ENCODE peak calls at places on chromosomes 13 and 19, in eight cellular contexts. One of them, this sample, is unnamed.
A peak's percentile ranks its signal among the peaks of the same experiment; 100 is the strongest.

GRCh38 chr19:812819-813358 is 8.9 kb downstream of the PLPPR3 start:
- DNase-seq in stimulated activated CD4-positive, alpha-beta T cell treated with anti-CD3 and anti-CD28 coated beads, Interleukin-1b, Interleukin-23, amount 100 ng/mL, for 48 hours: no peak
- DNase-seq in mucosa of gallbladder: no peak
- DNase-seq in activated CD4-positive, alpha-beta T cell treated with anti-CD3 and anti-CD28 coated beads for 36 hours: no peak
- DNase-seq in RPMI7951: no peak
- DNase-seq in AML-193: no peak
- DNase-seq in activated CD4-positive, CD25-positive, alpha-beta regulatory T cell treated with anti-CD3 and anti-CD28 coated beads, Interleukin-2, amount 50 U/mL, for 72 hours: no peak
- DNase-seq in CD8-positive, alpha-beta memory T cell: no peak
- DNase-seq in this sample: no peak

GRCh38 chr13:83168575-83168974 is 713.7 kb downstream of the SLITRK1 start:
- DNase-seq in CD8-positive, alpha-beta memory T cell: no peak
- DNase-seq in stimulated activated CD4-positive, alpha-beta T cell treated with anti-CD3 and anti-CD28 coated beads, Interleukin-1b, Interleukin-23, amount 100 ng/mL, for 48 hours: no peak
- DNase-seq in activated CD4-positive, CD25-positive, alpha-beta regulatory T cell treated with anti-CD3 and anti-CD28 coated beads, Interleukin-2, amount 50 U/mL, for 72 hours: no peak
- DNase-seq in RPMI7951: no peak
- DNase-seq in AML-193: no peak
- DNase-seq in mucosa of gallbladder: no peak
- DNase-seq in activated CD4-positive, alpha-beta T cell treated with anti-CD3 and anti-CD28 coated beads for 36 hours: no peak
- DNase-seq in this sample: no peak

GRCh38 chr19:6693056-6693471 is 23.1 kb upstream of the TNFSF14 start:
- DNase-seq in mucosa of gallbladder: no peak
- DNase-seq in CD8-positive, alpha-beta memory T cell: no peak
- DNase-seq in activated CD4-positive, CD25-positive, alpha-beta regulatory T cell treated with anti-CD3 and anti-CD28 coated beads, Interleukin-2, amount 50 U/mL, for 72 hours: no peak
- DNase-seq in AML-193: no peak
- DNase-seq in RPMI7951: no peak
- DNase-seq in activated CD4-positive, alpha-beta T cell treated with anti-CD3 and anti-CD28 coated beads for 36 hours: no peak
- DNase-seq in stimulated activated CD4-positive, alpha-beta T cell treated with anti-CD3 and anti-CD28 coated beads, Interleukin-1b, Interleukin-23, amount 100 ng/mL, for 48 hours: no peak
- DNase-seq in this sample: no peak

GRCh38 chr19:49655570-49656455 is 9.8 kb downstream of the IRF3 start:
- DNase-seq in activated CD4-positive, alpha-beta T cell treated with anti-CD3 and anti-CD28 coated beads for 36 hours: no peak
- DNase-seq in CD8-positive, alpha-beta memory T cell: no peak
- DNase-seq in AML-193: no peak
- DNase-seq in activated CD4-positive, CD25-positive, alpha-beta regulatory T cell treated with anti-CD3 and anti-CD28 coated beads, Interleukin-2, amount 50 U/mL, for 72 hours: no peak
- DNase-seq in mucosa of gallbladder: no peak
- DNase-seq in RPMI7951: no peak
- DNase-seq in stimulated activated CD4-positive, alpha-beta T cell treated with anti-CD3 and anti-CD28 coated beads, Interleukin-1b, Interleukin-23, amount 100 ng/mL, for 48 hours: no peak
- DNase-seq in this sample: no peak

GRCh38 chr13:55263045-55263444 is 1877.7 kb upstream of the PRR20A start:
- DNase-seq in CD8-positive, alpha-beta memory T cell: no peak
- DNase-seq in activated CD4-positive, CD25-positive, alpha-beta regulatory T cell treated with anti-CD3 and anti-CD28 coated beads, Interleukin-2, amount 50 U/mL, for 72 hours: no peak
- DNase-seq in activated CD4-positive, alpha-beta T cell treated with anti-CD3 and anti-CD28 coated beads for 36 hours: no peak
- DNase-seq in RPMI7951: no peak
- DNase-seq in mucosa of gallbladder: no peak
- DNase-seq in stimulated activated CD4-positive, alpha-beta T cell treated with anti-CD3 and anti-CD28 coated beads, Interleukin-1b, Interleukin-23, amount 100 ng/mL, for 48 hours: no peak
- DNase-seq in AML-193: no peak
- DNase-seq in this sample: no peak

GRCh38 chr13:99981115-99982020 is at the start of gene ZIC2:
- DNase-seq in activated CD4-positive, CD25-positive, alpha-beta regulatory T cell treated with anti-CD3 and anti-CD28 coated beads, Interleukin-2, amount 50 U/mL, for 72 hours: no peak
- DNase-seq in activated CD4-positive, alpha-beta T cell treated with anti-CD3 and anti-CD28 coated beads for 36 hours: peak; percentile 56
- DNase-seq in RPMI7951: peak; percentile 46
- DNase-seq in CD8-positive, alpha-beta memory T cell: no peak
- DNase-seq in stimulated activated CD4-positive, alpha-beta T cell treated with anti-CD3 and anti-CD28 coated beads, Interleukin-1b, Interleukin-23, amount 100 ng/mL, for 48 hours: no peak
- DNase-seq in mucosa of gallbladder: no peak
- DNase-seq in AML-193: no peak
- DNase-seq in this sample: no peak

GRCh38 chr13:46010148-46010547 is 42.4 kb downstream of the ZC3H13 start:
- DNase-seq in CD8-positive, alpha-beta memory T cell: no peak
- DNase-seq in activated CD4-positive, alpha-beta T cell treated with anti-CD3 and anti-CD28 coated beads for 36 hours: no peak
- DNase-seq in mucosa of gallbladder: no peak
- DNase-seq in RPMI7951: peak; percentile 3
- DNase-seq in stimulated activated CD4-positive, alpha-beta T cell treated with anti-CD3 and anti-CD28 coated beads, Interleukin-1b, Interleukin-23, amount 100 ng/mL, for 48 hours: no peak
- DNase-seq in activated CD4-positive, CD25-positive, alpha-beta regulatory T cell treated with anti-CD3 and anti-CD28 coated beads, Interleukin-2, amount 50 U/mL, for 72 hours: no peak
- DNase-seq in AML-193: peak; percentile 40
- DNase-seq in this sample: no peak

GRCh38 chr13:93948523-93948922 is 531.0 kb downstream of the DCT start:
- DNase-seq in activated CD4-positive, alpha-beta T cell treated with anti-CD3 and anti-CD28 coated beads for 36 hours: no peak
- DNase-seq in mucosa of gallbladder: no peak
- DNase-seq in CD8-positive, alpha-beta memory T cell: no peak
- DNase-seq in RPMI7951: no peak
- DNase-seq in AML-193: no peak
- DNase-seq in stimulated activated CD4-positive, alpha-beta T cell treated with anti-CD3 and anti-CD28 coated beads, Interleukin-1b, Interleukin-23, amount 100 ng/mL, for 48 hours: no peak
- DNase-seq in activated CD4-positive, CD25-positive, alpha-beta regulatory T cell treated with anti-CD3 and anti-CD28 coated beads, Interleukin-2, amount 50 U/mL, for 72 hours: no peak
- DNase-seq in this sample: no peak

GRCh38 chr19:674282-675151 is 1.7 kb upstream of the FSTL3 start:
- DNase-seq in stimulated activated CD4-positive, alpha-beta T cell treated with anti-CD3 and anti-CD28 coated beads, Interleukin-1b, Interleukin-23, amount 100 ng/mL, for 48 hours: no peak
- DNase-seq in RPMI7951: no peak
- DNase-seq in activated CD4-positive, alpha-beta T cell treated with anti-CD3 and anti-CD28 coated beads for 36 hours: no peak
- DNase-seq in AML-193: no peak
- DNase-seq in mucosa of gallbladder: no peak
- DNase-seq in activated CD4-positive, CD25-positive, alpha-beta regulatory T cell treated with anti-CD3 and anti-CD28 coated beads, Interleukin-2, amount 50 U/mL, for 72 hours: no peak
- DNase-seq in CD8-positive, alpha-beta memory T cell: no peak
- DNase-seq in this sample: no peak

GRCh38 chr19:42596391-42597071 is 1.8 kb upstream of the CEACAM8 start:
- DNase-seq in AML-193: peak; percentile 5
- DNase-seq in activated CD4-positive, alpha-beta T cell treated with anti-CD3 and anti-CD28 coated beads for 36 hours: peak; percentile 63
- DNase-seq in activated CD4-positive, CD25-positive, alpha-beta regulatory T cell treated with anti-CD3 and anti-CD28 coated beads, Interleukin-2, amount 50 U/mL, for 72 hours: peak; percentile 68
- DNase-seq in stimulated activated CD4-positive, alpha-beta T cell treated with anti-CD3 and anti-CD28 coated beads, Interleukin-1b, Interleukin-23, amount 100 ng/mL, for 48 hours: peak; percentile 19
- DNase-seq in CD8-positive, alpha-beta memory T cell: peak; percentile 22
- DNase-seq in RPMI7951: peak; percentile 8
- DNase-seq in mucosa of gallbladder: peak; percentile 23
- DNase-seq in this sample: no peak

GRCh38 chr13:106048386-106048785 is 487.1 kb downstream of the EFNB2 start:
- DNase-seq in CD8-positive, alpha-beta memory T cell: no peak
- DNase-seq in stimulated activated CD4-positive, alpha-beta T cell treated with anti-CD3 and anti-CD28 coated beads, Interleukin-1b, Interleukin-23, amount 100 ng/mL, for 48 hours: no peak
- DNase-seq in AML-193: no peak
- DNase-seq in RPMI7951: no peak
- DNase-seq in mucosa of gallbladder: no peak
- DNase-seq in activated CD4-positive, CD25-positive, alpha-beta regulatory T cell treated with anti-CD3 and anti-CD28 coated beads, Interleukin-2, amount 50 U/mL, for 72 hours: no peak
- DNase-seq in activated CD4-positive, alpha-beta T cell treated with anti-CD3 and anti-CD28 coated beads for 36 hours: no peak
- DNase-seq in this sample: no peak

GRCh38 chr13:46831588-46832194 is 34.7 kb upstream of the ESD start:
- DNase-seq in activated CD4-positive, alpha-beta T cell treated with anti-CD3 and anti-CD28 coated beads for 36 hours: peak; percentile 53
- DNase-seq in RPMI7951: peak; percentile 49
- DNase-seq in activated CD4-positive, CD25-positive, alpha-beta regulatory T cell treated with anti-CD3 and anti-CD28 coated beads, Interleukin-2, amount 50 U/mL, for 72 hours: no peak
- DNase-seq in stimulated activated CD4-positive, alpha-beta T cell treated with anti-CD3 and anti-CD28 coated beads, Interleukin-1b, Interleukin-23, amount 100 ng/mL, for 48 hours: peak; percentile 3
- DNase-seq in CD8-positive, alpha-beta memory T cell: peak; percentile 7
- DNase-seq in AML-193: peak; percentile 77
- DNase-seq in mucosa of gallbladder: peak; percentile 34
- DNase-seq in this sample: no peak

GRCh38 chr13:30319703-30320102 is 12.4 kb upstream of the KATNAL1 start:
- DNase-seq in activated CD4-positive, CD25-positive, alpha-beta regulatory T cell treated with anti-CD3 and anti-CD28 coated beads, Interleukin-2, amount 50 U/mL, for 72 hours: no peak
- DNase-seq in mucosa of gallbladder: no peak
- DNase-seq in RPMI7951: peak; percentile 54
- DNase-seq in activated CD4-positive, alpha-beta T cell treated with anti-CD3 and anti-CD28 coated beads for 36 hours: no peak
- DNase-seq in CD8-positive, alpha-beta memory T cell: no peak
- DNase-seq in stimulated activated CD4-positive, alpha-beta T cell treated with anti-CD3 and anti-CD28 coated beads, Interleukin-1b, Interleukin-23, amount 100 ng/mL, for 48 hours: no peak
- DNase-seq in AML-193: no peak
- DNase-seq in this sample: no peak

GRCh38 chr19:50258918-50259372 is 55.5 kb downstream of the MYH14 start:
- DNase-seq in RPMI7951: no peak
- DNase-seq in activated CD4-positive, alpha-beta T cell treated with anti-CD3 and anti-CD28 coated beads for 36 hours: peak; percentile 58
- DNase-seq in mucosa of gallbladder: no peak
- DNase-seq in activated CD4-positive, CD25-positive, alpha-beta regulatory T cell treated with anti-CD3 and anti-CD28 coated beads, Interleukin-2, amount 50 U/mL, for 72 hours: peak; percentile 61
- DNase-seq in AML-193: no peak
- DNase-seq in CD8-positive, alpha-beta memory T cell: no peak
- DNase-seq in stimulated activated CD4-positive, alpha-beta T cell treated with anti-CD3 and anti-CD28 coated beads, Interleukin-1b, Interleukin-23, amount 100 ng/mL, for 48 hours: peak; percentile 18
- DNase-seq in this sample: no peak